ENCODE peak calls at places on chromosome 18, in five cellular contexts. K, P, G, X and C are unnamed samples.

GRCh38 chr18:74351354-74351753 is 35.7 kb downstream of the C18orf63 start:
- DNase-seq in K (no peak), P (no peak), G (no peak), X (peak), C (no peak)

GRCh38 chr18:35653392-35653791 is 71.9 kb downstream of the GALNT1 start:
- DNase-seq in K (no peak), P (no peak), G (no peak), X (no peak), C (no peak)

GRCh38 chr18:59769105-59769865 is 72.1 kb upstream of the CCBE1 start:
- DNase-seq in K (no peak), P (no peak), G (no peak), X (peak), C (no peak)

GRCh38 chr18:77470836-77471413 is 221.3 kb downstream of the GALR1 start:
- DNase-seq in K (no peak), P (no peak), G (no peak), X (no peak), C (no peak)

GRCh38 chr18:22293417-22293816 is 124.0 kb downstream of the GATA6 start:
- DNase-seq in K (no peak), P (no peak), G (no peak), X (no peak), C (no peak)

GRCh38 chr18:61743775-61744531 is 148.9 kb downstream of the RNF152 start:
- DNase-seq in K (no peak), P (no peak), G (no peak), X (no peak), C (no peak)

GRCh38 chr18:70293166-70293565 is 4.3 kb downstream of the SOCS6 start:
- DNase-seq in K (no peak), P (no peak), G (no peak), X (no peak), C (no peak)

GRCh38 chr18:9708882-9709877 is 1.1 kb downstream of the RAB31 start:
- DNase-seq in K (no peak), P (peak), G (peak), X (no peak), C (peak)

GRCh38 chr18:6741290-6741689 is 11.8 kb downstream of the ARHGAP28 start:
- DNase-seq in K (no peak), P (no peak), G (no peak), X (peak), C (no peak)

GRCh38 chr18:32418148-32418547 is 52.5 kb downstream of the GAREM1 start:
- DNase-seq in K (no peak), P (no peak), G (no peak), X (no peak), C (no peak)

GRCh38 chr18:32771871-32772499 is 838 bp downstream of the KLHL14 start:
- DNase-seq in K (no peak), P (peak), G (no peak), X (no peak), C (no peak)

GRCh38 chr18:33578371-33579146 is 540 bp downstream of the ASXL3 start:
- DNase-seq in K (no peak), P (peak), G (no peak), X (no peak), C (peak)

GRCh38 chr18:75204262-75204977 is 4.5 kb downstream of the PTGR3 start:
- DNase-seq in K (no peak), P (no peak), G (no peak), X (no peak), C (no peak)

GRCh38 chr18:48640566-48641270 is 101.9 kb downstream of the CTIF start:
- DNase-seq in K (no peak), P (no peak), G (no peak), X (no peak), C (peak)

GRCh38 chr18:27861539-27861938 is 315.4 kb downstream of the CDH2 start:
- DNase-seq in K (no peak), P (no peak), G (no peak), X (no peak), C (no peak)

GRCh38 chr18:13216092-13216582 is 2.4 kb upstream of the LDLRAD4 start:
- DNase-seq in K (no peak), P (peak), G (no peak), X (peak), C (peak)